ENCODE peak calls at places on chromosomes 7 and 10, in four cellular contexts. L is HCT116, R is OCI-LY7, E is PC-3. X is an unnamed sample.
A peak's percentile ranks its signal among the peaks of the same experiment; 100 is the strongest.

GRCh38 chr10:124562425-124563060 is 100.9 kb downstream of the LHPP start:
- DNase-seq in L (no peak), R (no peak), E (peak; percentile 55), X (no peak)

GRCh38 chr10:124978376-124978725 is 36.4 kb downstream of the ZRANB1 start:
- DNase-seq in L (no peak), R (no peak), E (no peak), X (no peak)

GRCh38 chr10:79411546-79412495 is 33.6 kb downstream of the ZCCHC24 start:
- DNase-seq in L (no peak), R (no peak), E (no peak), X (no peak)

GRCh38 chr7:122949186-122949585 is 46.3 kb downstream of the TAS2R16 start:
- DNase-seq in L (no peak), R (no peak), E (no peak), X (no peak)

GRCh38 chr7:66832531-66833351 is 88.3 kb upstream of the TMEM248 start:
- DNase-seq in L (no peak), R (no peak), E (no peak), X (no peak)

GRCh38 chr10:3749011-3749410 is 36.0 kb downstream of the KLF6 start:
- DNase-seq in L (no peak), R (no peak), E (no peak), X (no peak)

GRCh38 chr7:2114052-2114451 is 118.7 kb downstream of the MAD1L1 start:
- DNase-seq in L (peak; percentile 27), R (no peak), E (peak; percentile 58), X (no peak)

GRCh38 chr10:44851413-44851812 is 59.7 kb upstream of the TMEM72 start:
- DNase-seq in L (no peak), R (no peak), E (no peak), X (no peak)

GRCh38 chr7:6917258-6917657 is 91.2 kb upstream of the CCZ1B start:
- DNase-seq in L (no peak), R (no peak), E (no peak), X (no peak)

GRCh38 chr10:52644678-52645434 is 127.7 kb downstream of the MBL2 start:
- DNase-seq in L (peak; percentile 51), R (peak; percentile 36), E (peak; percentile 97), X (peak; percentile 65)

GRCh38 chr7:34449765-34450164 is 208.3 kb upstream of the NPSR1 start:
- DNase-seq in L (no peak), R (no peak), E (no peak), X (no peak)

GRCh38 chr7:97027427-97028234 is 3.0 kb upstream of the DLX5 start:
- DNase-seq in L (peak; percentile 38), R (peak; percentile 71), E (peak; percentile 83), X (peak; percentile 90)

GRCh38 chr10:110170142-110170887 is 37.1 kb upstream of the MXI1 start:
- DNase-seq in L (no peak), R (no peak), E (no peak), X (no peak)

GRCh38 chr7:118109607-118110006 is 74.4 kb upstream of the LSM8 start:
- DNase-seq in L (no peak), R (no peak), E (peak; percentile 78), X (peak; percentile 50)

GRCh38 chr7:127782075-127782474 is 130.1 kb downstream of the SND1 start:
- DNase-seq in L (no peak), R (no peak), E (no peak), X (no peak)

GRCh38 chr7:117444646-117445045 is 17.4 kb upstream of the ASZ1 start:
- DNase-seq in L (no peak), R (no peak), E (no peak), X (no peak)

GRCh38 chr7:84194484-84195260 is at the start of gene SEMA3A:
- DNase-seq in L (peak; percentile 48), R (no peak), E (peak; percentile 77), X (peak; percentile 78)

GRCh38 chr7:75039709-75040108 is 33.9 kb downstream of the RCC1L start:
- DNase-seq in L (no peak), R (no peak), E (no peak), X (no peak)

GRCh38 chr10:131142446-131143380 is 168.8 kb downstream of the TCERG1L start:
- DNase-seq in L (no peak), R (no peak), E (no peak), X (no peak)

GRCh38 chr7:43639858-43640491 is 57.1 kb downstream of the STK17A start:
- DNase-seq in L (no peak), R (no peak), E (peak; percentile 50), X (peak; percentile 41)

GRCh38 chr7:38192347-38192746 is 14.3 kb downstream of the STARD3NL start:
- DNase-seq in L (no peak), R (no peak), E (no peak), X (no peak)

DNA sequence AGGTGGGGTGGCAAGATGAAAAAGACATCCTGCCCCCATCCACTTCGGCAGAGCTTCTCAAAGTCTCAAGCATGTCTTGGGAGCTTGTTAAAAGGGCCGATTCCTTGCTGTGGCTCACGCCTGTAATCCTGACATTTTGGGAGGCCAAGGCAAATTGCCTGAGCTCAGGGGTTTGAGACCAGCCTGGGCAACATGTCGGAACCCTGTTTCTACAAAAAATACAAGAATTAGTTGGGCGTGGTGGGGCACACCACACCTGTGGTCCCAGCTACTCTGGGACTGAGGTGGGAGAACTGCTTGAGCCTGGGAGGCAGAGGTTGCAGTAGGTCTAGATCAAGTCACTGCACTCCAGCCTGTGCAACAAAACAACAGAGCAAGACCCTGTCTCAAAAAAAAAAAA is 14.5 kb downstream of the TRIM8 start:
- DNase-seq in L (no peak), R (no peak), E (no peak), X (no peak)
- H3K4me1 ChIP-seq in L (no peaks in the 10 kb centered on the region), R (peaks cover 45% of the 10 kb centered on the region), E (no peaks in the 10 kb centered on the region), X (peaks cover 10% of the 10 kb centered on the region)

GRCh38 chr7:22090512-22090911 is 144.8 kb upstream of the CDCA7L start:
- DNase-seq in L (no peak), R (no peak), E (no peak), X (no peak)

GRCh38 chr7:22093936-22094335 is 148.2 kb upstream of the CDCA7L start:
- DNase-seq in L (no peak), R (no peak), E (no peak), X (no peak)

GRCh38 chr7:22090107-22090506 is 144.4 kb upstream of the CDCA7L start:
- DNase-seq in L (no peak), R (no peak), E (no peak), X (no peak)

GRCh38 chr7:22093003-22093402 is 147.3 kb upstream of the CDCA7L start:
- DNase-seq in L (no peak), R (no peak), E (no peak), X (no peak)

GRCh38 chr7:22094413-22095304 is 149.0 kb upstream of the CDCA7L start:
- DNase-seq in L (no peak), R (peak; percentile 20), E (no peak), X (no peak)
- TF ChIP-seq EZH2phosphoT487 in L (no peak), R (no peak), E (no peak), X (no peak)

GRCh38 chr10:93995182-93995581 is 1.5 kb downstream of the PLCE1 start:
- DNase-seq in L (no peak), R (no peak), E (no peak), X (no peak)
- H3K4me1 ChIP-seq in L (peaks cover 24% of the 10 kb centered on the region), R (no peaks in the 10 kb centered on the region), E (peaks cover 48% of the 10 kb centered on the region), X (peaks cover 44% of the 10 kb centered on the region)

DNA sequence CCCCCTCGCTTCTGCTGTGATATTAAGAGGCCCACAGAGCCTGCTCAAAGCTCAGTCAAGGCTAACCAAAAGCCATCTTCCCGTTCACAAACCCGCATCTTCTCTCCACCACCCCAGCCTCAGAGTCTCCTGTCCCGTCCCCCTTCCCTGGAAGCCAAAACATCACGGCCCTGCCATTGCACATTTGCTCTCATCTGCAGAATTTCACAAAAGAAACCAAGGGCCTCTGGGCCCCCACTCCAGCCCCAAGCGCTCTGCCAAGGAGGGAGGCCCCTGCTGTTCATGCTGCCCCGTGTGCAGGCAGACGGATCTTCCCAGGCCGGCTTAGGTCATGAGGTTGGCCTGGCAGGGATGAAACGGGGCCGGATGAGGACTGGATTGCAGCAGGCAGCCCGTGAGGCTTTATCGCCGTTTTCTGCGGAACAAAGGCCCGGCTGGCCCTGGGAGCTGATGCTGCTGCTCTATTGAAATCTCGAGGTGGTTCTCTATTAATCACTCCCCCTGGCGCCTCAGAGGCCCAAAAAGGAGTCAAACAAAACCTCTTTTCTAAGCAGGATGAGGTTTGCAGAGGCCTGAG is 31.5 kb upstream of the FOXK1 start:
- DNase-seq in L (no peak), R (no peak), E (no peak), X (peak; percentile 65)
- TF ChIP-seq EZH2phosphoT487 in L (no peak), R (no peak), E (no peak), X (no peak)

X was measured in hepatocyte.